ENCODE peak calls at places on chromosomes 2 and 18, in ten cellular contexts. E, L, D, A, W, C, F, H, Z and S are unnamed samples.

GRCh38 chr18:8260319-8260718 is 348.9 kb upstream of the RAB12 start:
- DNase-seq in F (peak), L (no peak), W (no peak), C (no peak), A (no peak), E (peak), Z (no peak), H (no peak), D (no peak), S (no peak)

GRCh38 chr2:128477026-128477820 is 158.6 kb upstream of the HS6ST1 start:
- DNase-seq in D (no peak), L (no peak), F (no peak), A (no peak), W (no peak), H (no peak), C (no peak), E (no peak), Z (no peak), S (no peak)

GRCh38 chr18:74375999-74376398 is 60.4 kb downstream of the C18orf63 start:
- DNase-seq in D (no peak), F (no peak), L (no peak), C (no peak), Z (peak), W (no peak), A (no peak), H (no peak), E (no peak), S (no peak)

GRCh38 chr2:70475266-70475665 is 78.4 kb downstream of the TGFA start:
- DNase-seq in E (no peak), F (no peak), C (no peak), W (no peak), H (no peak), Z (no peak), L (no peak), D (no peak), A (no peak), S (no peak)

GRCh38 chr2:223042284-223042683 is 9.7 kb upstream of the KCNE4 start:
- DNase-seq in C (no peak), H (no peak), W (no peak), D (no peak), L (no peak), E (no peak), A (no peak), Z (no peak), F (no peak), S (no peak)

GRCh38 chr2:126754240-126755004 is 98.5 kb downstream of the GYPC start:
- DNase-seq in C (no peak), D (no peak), F (no peak), L (no peak), Z (no peak), W (no peak), A (no peak), E (no peak), H (no peak), S (no peak)

GRCh38 chr18:46830633-46831032 is 73.8 kb upstream of the ST8SIA5 start:
- DNase-seq in C (no peak), W (no peak), E (no peak), H (no peak), D (no peak), F (no peak), A (no peak), L (no peak), Z (no peak), S (no peak)

GRCh38 chr2:114659895-114660294 is 217.5 kb downstream of the DPP10 start:
- DNase-seq in D (no peak), H (no peak), A (no peak), L (no peak), F (no peak), C (no peak), Z (no peak), E (no peak), W (no peak), S (no peak)

GRCh38 chr2:226169751-226170581 is 629.7 kb downstream of the IRS1 start:
- DNase-seq in A (no peak), L (no peak), D (no peak), E (no peak), W (no peak), C (no peak), Z (no peak), H (no peak), F (no peak), S (no peak)